ENCODE peak calls at places on chromosome 12, in six cellular contexts. N is tibial artery; L is H7; D is smooth muscle cell of the brain vasculature; U is kidney tubule cell; J is activated T-cell treated with anti-CD3 and anti-CD28 coated beads, Interleukin-2, amount 50 U/mL, for 4 hours. E is an unnamed sample.

GRCh38 chr12:119068129-119068856 is 87.0 kb downstream of the SRRM4 start:
- DNase-seq in N (no peak), L (no peak), D (no peak), U (no peak), J (no peak), E (no peak)

GRCh38 chr12:47950856-47951468 is 12.4 kb upstream of the TMEM106C start:
- DNase-seq in N (no peak), L (no peak), D (no peak), U (peak; percentile 33), J (no peak), E (no peak)

GRCh38 chr12:14833952-14834351 is 9.4 kb downstream of the ART4 start:
- DNase-seq in N (no peak), L (no peak), D (no peak), U (no peak), J (no peak), E (no peak)

GRCh38 chr12:132686831-132687210 is 321 bp downstream of the POLE start:
- DNase-seq in N (no peak), L (no peak), D (no peak), U (no peak), J (no peak), E (no peak)

GRCh38 chr12:55797550-55797949 is 20.0 kb downstream of the SARNP start:
- DNase-seq in N (no peak), L (no peak), D (no peak), U (no peak), J (no peak), E (no peak)

GRCh38 chr12:52185400-52185967 is 6.3 kb downstream of the KRT80 start:
- DNase-seq in N (no peak), L (peak; percentile 52), D (no peak), U (no peak), J (no peak), E (no peak)

GRCh38 chr12:93378373-93379310 is 917 bp downstream of the NUDT4 start:
- DNase-seq in N (peak; percentile 51), L (peak; percentile 74), D (no peak), U (peak; percentile 73), J (peak; percentile 39), E (no peak)

GRCh38 chr12:93234641-93235040 is 143.1 kb upstream of the NUDT4 start:
- DNase-seq in N (no peak), L (no peak), D (no peak), U (no peak), J (no peak), E (no peak)

GRCh38 chr12:97182719-97183118 is 275.7 kb downstream of the NEDD1 start:
- DNase-seq in N (no peak), L (no peak), D (no peak), U (no peak), J (no peak), E (no peak)

GRCh38 chr12:12461923-12462315 is 100.7 kb downstream of the DUSP16 start:
- DNase-seq in N (no peak), L (no peak), D (no peak), U (no peak), J (no peak), E (no peak)

GRCh38 chr12:81598205-81598604 is 160.9 kb downstream of the PPFIA2 start:
- DNase-seq in N (no peak), L (no peak), D (no peak), U (peak; percentile 26), J (no peak), E (no peak)

GRCh38 chr12:119491814-119492213 is 101.8 kb upstream of the TMEM233 start:
- DNase-seq in N (no peak), L (no peak), D (no peak), U (no peak), J (no peak), E (no peak)

GRCh38 chr12:58529114-58529665 is 391.1 kb downstream of the LRIG3 start:
- DNase-seq in N (no peak), L (no peak), D (no peak), U (peak; percentile 30), J (no peak), E (no peak)

GRCh38 chr12:122382919-122383350 is 39.5 kb downstream of the CLIP1 start:
- DNase-seq in N (no peak), L (no peak), D (no peak), U (no peak), J (no peak), E (no peak)

GRCh38 chr12:22409071-22409951 is 74.8 kb upstream of the ST8SIA1 start:
- DNase-seq in N (no peak), L (no peak), D (no peak), U (no peak), J (peak; percentile 21), E (no peak)

GRCh38 chr12:27814851-27815591 is 35.0 kb upstream of the MANSC4 start:
- DNase-seq in N (no peak), L (no peak), D (no peak), U (no peak), J (no peak), E (no peak)

GRCh38 chr12:14769462-14769836 is 33.8 kb downstream of the WBP11 start:
- DNase-seq in N (no peak), L (peak; percentile 77), D (no peak), U (no peak), J (no peak), E (no peak)

GRCh38 chr12:124305776-124306685 is 11.1 kb downstream of the RFLNA start:
- DNase-seq in N (no peak), L (peak; percentile 29), D (no peak), U (no peak), J (no peak), E (no peak)

GRCh38 chr12:16349132-16349463 is 1.7 kb downstream of the MGST1 start:
- DNase-seq in N (peak; percentile 83), L (no peak), D (no peak), U (peak; percentile 66), J (no peak), E (no peak)

GRCh38 chr12:118330421-118331018 is 42.2 kb downstream of the TAOK3 start:
- DNase-seq in N (no peak), L (no peak), D (no peak), U (no peak), J (no peak), E (peak; percentile 23)

GRCh38 chr12:12399161-12399560 is 42.3 kb downstream of the BORCS5 start:
- DNase-seq in N (no peak), L (peak; percentile 39), D (no peak), U (no peak), J (no peak), E (no peak)

GRCh38 chr12:70543444-70543843 is 93.8 kb downstream of the PTPRB start:
- DNase-seq in N (no peak), L (no peak), D (peak; percentile 51), U (peak; percentile 63), J (no peak), E (no peak)

GRCh38 chr12:64077922-64078321 is 144.2 kb downstream of the KICS2 start:
- DNase-seq in N (no peak), L (no peak), D (no peak), U (no peak), J (no peak), E (no peak)

GRCh38 chr12:10620078-10620779 is 6.8 kb upstream of the MAGOHB start:
- DNase-seq in N (no peak), L (no peak), D (no peak), U (no peak), J (no peak), E (no peak)

GRCh38 chr12:27593266-27593665 is 69.3 kb downstream of the PPFIBP1 start:
- DNase-seq in N (no peak), L (no peak), D (no peak), U (no peak), J (no peak), E (no peak)

GRCh38 chr12:12266873-12267634 is at the start of gene LRP6:
- DNase-seq in N (peak; percentile 83), L (peak; percentile 96), D (peak; percentile 85), U (peak; percentile 95), J (peak; percentile 71), E (peak; percentile 84)

GRCh38 chr12:10722502-10722904 is 620 bp downstream of the YBX3 start:
- DNase-seq in N (peak; percentile 54), L (peak; percentile 69), D (no peak), U (peak; percentile 70), J (peak; percentile 47), E (no peak)

GRCh38 chr12:68623984-68624383 is 13.3 kb downstream of the RAP1B start:
- DNase-seq in N (no peak), L (no peak), D (no peak), U (peak; percentile 37), J (no peak), E (no peak)

GRCh38 chr12:108720757-108721514 is 10.4 kb downstream of the CORO1C start:
- DNase-seq in N (no peak), L (no peak), D (no peak), U (peak; percentile 49), J (no peak), E (no peak)

GRCh38 chr12:42921741-42922511 is 332.4 kb upstream of the PRICKLE1 start:
- DNase-seq in N (no peak), L (no peak), D (no peak), U (peak; percentile 37), J (no peak), E (no peak)

GRCh38 chr12:32455607-32456063 is 56.3 kb downstream of the FGD4 start:
- DNase-seq in N (no peak), L (no peak), D (peak; percentile 64), U (peak; percentile 79), J (no peak), E (no peak)

GRCh38 chr12:25979563-25979962 is 21.1 kb downstream of the RASSF8 start:
- DNase-seq in N (no peak), L (no peak), D (no peak), U (peak; percentile 73), J (no peak), E (no peak)

GRCh38 chr12:92987362-92987761 is 58.3 kb upstream of the EEA1 start:
- DNase-seq in N (no peak), L (peak; percentile 29), D (peak; percentile 69), U (peak; percentile 71), J (no peak), E (peak; percentile 36)